ENCODE peak calls at places on chromosomes 16 and 17, in nine cellular contexts. J, X, T, P, D, M, B, W and V are unnamed samples.

GRCh38 chr17:48795444-48796162 is 21.4 kb downstream of the TTLL6 start:
- DNase-seq in J (peak; percentile 50), X (no peak), T (no peak), P (peak; percentile 59), D (no peak), M (peak; percentile 50), B (peak; percentile 73), W (no peak), V (no peak)

GRCh38 chr16:24206926-24207325 is 49.2 kb upstream of the CACNG3 start:
- DNase-seq in J (no peak), X (no peak), T (no peak), P (no peak), D (no peak), M (no peak), B (no peak), W (no peak), V (no peak)

GRCh38 chr17:55479903-55480302 is 31.3 kb downstream of the SMIM36 start:
- DNase-seq in J (no peak), X (no peak), T (no peak), P (no peak), D (no peak), M (no peak), B (no peak), W (no peak), V (no peak)

GRCh38 chr17:82902972-82903874 is 63.4 kb upstream of the ZNF750 start:
- DNase-seq in J (no peak), X (no peak), T (no peak), P (no peak), D (no peak), M (no peak), B (no peak), W (no peak), V (no peak)

GRCh38 chr16:10368984-10369551 is 16.8 kb upstream of the ATF7IP2 start:
- DNase-seq in J (no peak), X (no peak), T (no peak), P (no peak), D (no peak), M (no peak), B (no peak), W (no peak), V (peak; percentile 42)

GRCh38 chr17:82963104-82963950 is 116.1 kb upstream of the METRNL start:
- DNase-seq in J (peak; percentile 72), X (peak; percentile 81), T (peak; percentile 94), P (peak; percentile 86), D (peak; percentile 76), M (peak; percentile 35), B (peak; percentile 82), W (no peak), V (peak; percentile 94)

GRCh38 chr17:68910789-68911431 is 44.3 kb downstream of the ABCA8 start:
- DNase-seq in J (no peak), X (no peak), T (no peak), P (no peak), D (no peak), M (no peak), B (no peak), W (no peak), V (no peak)

GRCh38 chr16:56683424-56684162 is 1.3 kb downstream of the MT1X start:
- DNase-seq in J (peak; percentile 49), X (no peak), T (no peak), P (no peak), D (no peak), M (no peak), B (no peak), W (no peak), V (no peak)

GRCh38 chr17:78798695-78799559 is 16.9 kb upstream of the CYTH1 start:
- DNase-seq in J (no peak), X (no peak), T (no peak), P (peak; percentile 38), D (no peak), M (no peak), B (peak; percentile 61), W (no peak), V (peak; percentile 69)

GRCh38 chr17:61744252-61744651 is 119.1 kb downstream of the BRIP1 start:
- DNase-seq in J (no peak), X (no peak), T (no peak), P (no peak), D (no peak), M (no peak), B (no peak), W (no peak), V (no peak)

GRCh38 chr16:2777231-2777902 is at the start of gene ELOB:
- DNase-seq in J (peak; percentile 88), X (peak; percentile 92), T (peak; percentile 97), P (peak; percentile 86), D (peak; percentile 91), M (peak; percentile 24), B (peak; percentile 73), W (peak; percentile 92), V (peak; percentile 99)

GRCh38 chr16:31265329-31266245 is 5.8 kb downstream of the ITGAM start:
- DNase-seq in J (peak; percentile 63), X (peak; percentile 30), T (no peak), P (no peak), D (no peak), M (no peak), B (peak; percentile 46), W (peak; percentile 82), V (peak; percentile 81)

GRCh38 chr16:65410801-65411200 is 288.9 kb upstream of the CDH11 start:
- DNase-seq in J (no peak), X (no peak), T (no peak), P (no peak), D (no peak), M (no peak), B (peak; percentile 68), W (no peak), V (no peak)

GRCh38 chr17:3988297-3989120 is 24.3 kb upstream of the ATP2A3 start:
- DNase-seq in J (no peak), X (no peak), T (no peak), P (peak; percentile 79), D (no peak), M (no peak), B (no peak), W (no peak), V (peak; percentile 32)

GRCh38 chr17:5585814-5586558 is 1.7 kb upstream of the NLRP1 start:
- DNase-seq in J (no peak), X (no peak), T (no peak), P (peak; percentile 9), D (no peak), M (no peak), B (peak; percentile 80), W (peak; percentile 39), V (no peak)

GRCh38 chr16:12672986-12673385 is 130.7 kb downstream of the CPPED1 start:
- DNase-seq in J (no peak), X (no peak), T (no peak), P (no peak), D (no peak), M (no peak), B (no peak), W (no peak), V (no peak)

DNA sequence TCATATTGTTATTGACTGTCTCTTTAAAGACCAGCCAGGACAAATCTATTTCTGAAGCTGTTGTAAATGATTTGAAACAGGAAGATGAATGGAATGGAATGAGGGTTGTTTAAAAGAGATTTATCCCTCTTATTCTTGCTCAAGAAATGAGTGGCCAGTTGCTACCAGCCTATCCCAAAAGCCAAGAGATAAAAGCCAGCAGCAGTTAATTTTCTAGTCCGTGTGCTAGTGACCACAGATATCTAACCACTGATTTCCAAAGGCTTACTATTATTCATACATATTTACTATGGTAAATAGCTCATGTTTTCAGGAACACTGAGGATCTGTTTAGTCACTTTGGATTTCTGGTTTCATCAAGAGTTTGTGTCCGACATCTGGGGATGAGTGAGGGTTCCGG is 105.7 kb downstream of the CDH13 start:
- DNase-seq in J (no peak), X (no peak), T (no peak), P (peak; percentile 48), D (no peak), M (no peak), B (no peak), W (no peak), V (no peak)
- H3K27me3 ChIP-seq in J (no peaks in the 10 kb centered on the region), X (no peaks in the 10 kb centered on the region), T (no peaks in the 10 kb centered on the region), P (no peaks in the 10 kb centered on the region), D (no peaks in the 10 kb centered on the region), M (no peaks in the 10 kb centered on the region), B (no peaks in the 10 kb centered on the region), W (no peaks in the 10 kb centered on the region), V (no peaks in the 10 kb centered on the region)

GRCh38 chr16:84722068-84722467 is 22.3 kb downstream of the USP10 start:
- DNase-seq in J (no peak), X (no peak), T (no peak), P (no peak), D (no peak), M (no peak), B (no peak), W (no peak), V (no peak)

GRCh38 chr16:84726079-84726669 is 26.4 kb downstream of the USP10 start:
- DNase-seq in J (peak; percentile 89), X (peak; percentile 93), T (peak; percentile 97), P (peak; percentile 92), D (peak; percentile 91), M (no peak), B (peak; percentile 81), W (peak; percentile 37), V (peak; percentile 65)

GRCh38 chr16:84726670-84727467 is 27.1 kb downstream of the USP10 start:
- DNase-seq in J (peak; percentile 25), X (no peak), T (no peak), P (no peak), D (no peak), M (no peak), B (no peak), W (peak; percentile 58), V (no peak)

GRCh38 chr16:84725481-84726078 is 25.8 kb downstream of the USP10 start:
- DNase-seq in J (no peak), X (no peak), T (no peak), P (no peak), D (no peak), M (no peak), B (no peak), W (no peak), V (no peak)

GRCh38 chr16:84724619-84725307 is 25.0 kb downstream of the USP10 start:
- DNase-seq in J (no peak), X (no peak), T (no peak), P (no peak), D (no peak), M (no peak), B (no peak), W (no peak), V (no peak)
- H3K4me3 ChIP-seq in J (no peak overlapping the region), X (no peak overlapping the region), T (no peak overlapping the region), P (no peak overlapping the region), D (no peak overlapping the region), M (no peak overlapping the region), B (no peak overlapping the region), W (no peak overlapping the region), V (no peak overlapping the region)

GRCh38 chr17:72571813-72572396 is 451.1 kb downstream of the SOX9 start:
- DNase-seq in J (no peak), X (no peak), T (no peak), P (no peak), D (no peak), M (no peak), B (no peak), W (no peak), V (no peak)
- H3K27me3 ChIP-seq in J (no peaks in the 10 kb centered on the region), X (peaks cover 13% of the 10 kb centered on the region), T (no peaks in the 10 kb centered on the region), P (no peaks in the 10 kb centered on the region), D (no peaks in the 10 kb centered on the region), M (no peaks in the 10 kb centered on the region), B (no peaks in the 10 kb centered on the region), W (peaks cover 1% of the 10 kb centered on the region), V (no peaks in the 10 kb centered on the region)

DNA sequence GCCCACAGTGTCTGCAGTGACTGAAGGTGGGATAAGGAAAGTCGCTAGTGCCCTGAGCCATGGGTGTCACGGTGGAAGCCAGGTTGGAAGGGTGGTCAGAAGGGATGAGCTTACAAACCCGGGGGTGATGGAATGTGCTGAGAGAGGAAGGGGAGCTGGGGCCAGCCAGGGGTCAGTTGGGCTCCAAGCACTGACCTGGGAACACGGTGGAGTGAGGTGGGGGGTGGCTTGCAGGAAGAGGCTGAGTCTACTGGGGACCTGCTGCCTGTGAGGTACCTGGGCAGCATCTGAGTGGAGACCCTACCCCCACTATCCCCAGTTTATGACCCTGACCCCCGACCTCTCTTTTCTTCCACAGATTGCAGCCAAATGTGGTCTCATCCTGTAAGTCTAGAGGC is 3.1 kb downstream of the TMEM92 start:
- DNase-seq in J (no peak), X (no peak), T (no peak), P (no peak), D (no peak), M (no peak), B (no peak), W (no peak), V (peak; percentile 44)
- H3K4me3 ChIP-seq in J (no peak overlapping the region), X (no peak overlapping the region), T (no peak overlapping the region), P (no peak overlapping the region), D (no peak overlapping the region), M (no peak overlapping the region), B (peak overlapping the region; percentile 48), W (no peak overlapping the region), V (no peak overlapping the region)